ENCODE peak calls at places on chromosomes 2 and 18, in seven cellular contexts. One of them, this sample, is unnamed.

GRCh38 chr2:131040661-131041401 is 52.4 kb downstream of the FAM168B start:
- DNase-seq in brain microvascular endothelial cell: peak; percentile 24
- DNase-seq in HEK293T: no peak
- DNase-seq in A172: no peak
- DNase-seq in H9: peak; percentile 59
- DNase-seq in stimulated activated CD8-positive, alpha-beta memory T cell treated with anti-CD3 and anti-CD28 coated beads, Interleukin-12 subunit alpha, Interleukin-12 subunit beta, amount 100 ng/mL, for 4 hours: no peak
- DNase-seq in mesendoderm: peak; percentile 62
- DNase-seq in this sample: no peak

GRCh38 chr2:5730386-5730785 is 38.2 kb downstream of the SOX11 start:
- DNase-seq in HEK293T: no peak
- DNase-seq in mesendoderm: peak; percentile 70
- DNase-seq in H9: no peak
- DNase-seq in brain microvascular endothelial cell: no peak
- DNase-seq in stimulated activated CD8-positive, alpha-beta memory T cell treated with anti-CD3 and anti-CD28 coated beads, Interleukin-12 subunit alpha, Interleukin-12 subunit beta, amount 100 ng/mL, for 4 hours: no peak
- DNase-seq in A172: no peak
- DNase-seq in this sample: no peak

GRCh38 chr18:28063181-28063790 is 113.6 kb downstream of the CDH2 start:
- DNase-seq in stimulated activated CD8-positive, alpha-beta memory T cell treated with anti-CD3 and anti-CD28 coated beads, Interleukin-12 subunit alpha, Interleukin-12 subunit beta, amount 100 ng/mL, for 4 hours: no peak
- DNase-seq in H9: no peak
- DNase-seq in mesendoderm: peak; percentile 77
- DNase-seq in HEK293T: no peak
- DNase-seq in brain microvascular endothelial cell: no peak
- DNase-seq in A172: peak; percentile 65
- DNase-seq in this sample: no peak

GRCh38 chr2:99079226-99079625 is 62.3 kb upstream of the C2orf15 start:
- DNase-seq in mesendoderm: no peak
- DNase-seq in H9: no peak
- DNase-seq in brain microvascular endothelial cell: no peak
- DNase-seq in stimulated activated CD8-positive, alpha-beta memory T cell treated with anti-CD3 and anti-CD28 coated beads, Interleukin-12 subunit alpha, Interleukin-12 subunit beta, amount 100 ng/mL, for 4 hours: no peak
- DNase-seq in A172: peak; percentile 21
- DNase-seq in HEK293T: no peak
- DNase-seq in this sample: no peak

GRCh38 chr2:152134488-152135280 is 35.8 kb upstream of the CACNB4 start:
- DNase-seq in A172: peak; percentile 13
- DNase-seq in HEK293T: no peak
- DNase-seq in brain microvascular endothelial cell: peak; percentile 72
- DNase-seq in mesendoderm: peak; percentile 27
- DNase-seq in stimulated activated CD8-positive, alpha-beta memory T cell treated with anti-CD3 and anti-CD28 coated beads, Interleukin-12 subunit alpha, Interleukin-12 subunit beta, amount 100 ng/mL, for 4 hours: no peak
- DNase-seq in H9: no peak
- DNase-seq in this sample: no peak

GRCh38 chr2:84077504-84077903 is 381.6 kb downstream of the SUCLG1 start:
- DNase-seq in H9: peak; percentile 38
- DNase-seq in mesendoderm: peak; percentile 63
- DNase-seq in HEK293T: peak; percentile 12
- DNase-seq in A172: peak; percentile 26
- DNase-seq in stimulated activated CD8-positive, alpha-beta memory T cell treated with anti-CD3 and anti-CD28 coated beads, Interleukin-12 subunit alpha, Interleukin-12 subunit beta, amount 100 ng/mL, for 4 hours: no peak
- DNase-seq in brain microvascular endothelial cell: no peak
- DNase-seq in this sample: no peak

GRCh38 chr2:150555957-150556356 is 68.5 kb upstream of the RND3 start:
- DNase-seq in mesendoderm: no peak
- DNase-seq in HEK293T: no peak
- DNase-seq in A172: no peak
- DNase-seq in stimulated activated CD8-positive, alpha-beta memory T cell treated with anti-CD3 and anti-CD28 coated beads, Interleukin-12 subunit alpha, Interleukin-12 subunit beta, amount 100 ng/mL, for 4 hours: no peak
- DNase-seq in H9: no peak
- DNase-seq in brain microvascular endothelial cell: no peak
- DNase-seq in this sample: no peak

GRCh38 chr2:150624001-150624401 is 136.5 kb upstream of the RND3 start:
- DNase-seq in HEK293T: no peak
- DNase-seq in stimulated activated CD8-positive, alpha-beta memory T cell treated with anti-CD3 and anti-CD28 coated beads, Interleukin-12 subunit alpha, Interleukin-12 subunit beta, amount 100 ng/mL, for 4 hours: no peak
- DNase-seq in H9: no peak
- DNase-seq in brain microvascular endothelial cell: no peak
- DNase-seq in mesendoderm: no peak
- DNase-seq in A172: no peak
- DNase-seq in this sample: no peak

GRCh38 chr2:216082388-216082733 is 642 bp downstream of the TMEM169 start:
- DNase-seq in H9: no peak
- DNase-seq in brain microvascular endothelial cell: no peak
- DNase-seq in mesendoderm: no peak
- DNase-seq in A172: peak; percentile 13
- DNase-seq in HEK293T: no peak
- DNase-seq in stimulated activated CD8-positive, alpha-beta memory T cell treated with anti-CD3 and anti-CD28 coated beads, Interleukin-12 subunit alpha, Interleukin-12 subunit beta, amount 100 ng/mL, for 4 hours: no peak
- DNase-seq in this sample: no peak

GRCh38 chr2:145546091-145546490 is 1026.2 kb upstream of the ZEB2 start:
- DNase-seq in HEK293T: no peak
- DNase-seq in stimulated activated CD8-positive, alpha-beta memory T cell treated with anti-CD3 and anti-CD28 coated beads, Interleukin-12 subunit alpha, Interleukin-12 subunit beta, amount 100 ng/mL, for 4 hours: no peak
- DNase-seq in H9: no peak
- DNase-seq in mesendoderm: peak; percentile 46
- DNase-seq in brain microvascular endothelial cell: peak; percentile 29
- DNase-seq in A172: peak; percentile 6
- DNase-seq in this sample: no peak

GRCh38 chr2:235043762-235044500 is 92.1 kb downstream of the SH3BP4 start:
- DNase-seq in stimulated activated CD8-positive, alpha-beta memory T cell treated with anti-CD3 and anti-CD28 coated beads, Interleukin-12 subunit alpha, Interleukin-12 subunit beta, amount 100 ng/mL, for 4 hours: no peak
- DNase-seq in H9: no peak
- DNase-seq in HEK293T: no peak
- DNase-seq in brain microvascular endothelial cell: no peak
- DNase-seq in mesendoderm: no peak
- DNase-seq in A172: no peak
- DNase-seq in this sample: no peak

This sample was measured in GOT3.